ENCODE peak calls at places on chromosomes 16 and 17, in four cellular contexts. One of them, this sample, is unnamed.

GRCh38 chr17:45339646-45340605 is 23.1 kb upstream of the MAP3K14 start:
- DNase-seq in right atrium auricular region: no peak
- DNase-seq in cardiac muscle cell: no peak
- DNase-seq in hepatocyte: no peak
- DNase-seq in this sample: no peak

GRCh38 chr17:58391302-58391984 is 25.9 kb downstream of the RNF43 start:
- DNase-seq in cardiac muscle cell: peak; percentile 89
- DNase-seq in right atrium auricular region: no peak
- DNase-seq in hepatocyte: peak; percentile 91
- DNase-seq in this sample: peak; percentile 77

GRCh38 chr16:82229800-82230619 is 60.0 kb upstream of the MPHOSPH6 start:
- DNase-seq in cardiac muscle cell: peak; percentile 81
- DNase-seq in right atrium auricular region: peak; percentile 60
- DNase-seq in hepatocyte: peak; percentile 88
- DNase-seq in this sample: peak; percentile 60

GRCh38 chr16:19382084-19382801 is 35.4 kb upstream of the TMC5 start:
- DNase-seq in hepatocyte: peak; percentile 51
- DNase-seq in cardiac muscle cell: no peak
- DNase-seq in right atrium auricular region: no peak
- DNase-seq in this sample: no peak

GRCh38 chr17:46942441-46943217 is 19.7 kb downstream of the GOSR2 start:
- DNase-seq in hepatocyte: peak; percentile 85
- DNase-seq in cardiac muscle cell: peak; percentile 78
- DNase-seq in right atrium auricular region: peak; percentile 74
- DNase-seq in this sample: peak; percentile 73

GRCh38 chr17:56536766-56537165 is 56.7 kb upstream of the NOG start:
- DNase-seq in cardiac muscle cell: no peak
- DNase-seq in right atrium auricular region: no peak
- DNase-seq in hepatocyte: no peak
- DNase-seq in this sample: no peak

GRCh38 chr16:87392823-87393679 is 915 bp downstream of the MAP1LC3B start:
- DNase-seq in right atrium auricular region: no peak
- DNase-seq in cardiac muscle cell: peak; percentile 65
- DNase-seq in hepatocyte: peak; percentile 67
- DNase-seq in this sample: peak; percentile 38

GRCh38 chr17:1714488-1714979 is 4.4 kb upstream of the TLCD2 start:
- DNase-seq in hepatocyte: peak; percentile 99
- DNase-seq in cardiac muscle cell: peak; percentile 97
- DNase-seq in right atrium auricular region: peak; percentile 99
- DNase-seq in this sample: peak; percentile 95

GRCh38 chr17:68732301-68732749 is 131.2 kb upstream of the FAM20A start:
- DNase-seq in cardiac muscle cell: no peak
- DNase-seq in right atrium auricular region: no peak
- DNase-seq in hepatocyte: peak; percentile 27
- DNase-seq in this sample: no peak

GRCh38 chr17:72244494-72244893 is 123.7 kb downstream of the SOX9 start:
- DNase-seq in hepatocyte: no peak
- DNase-seq in cardiac muscle cell: no peak
- DNase-seq in right atrium auricular region: no peak
- DNase-seq in this sample: peak; percentile 17
- H3K27ac ChIP-seq in hepatocyte: no peak overlapping the region
- H3K27ac ChIP-seq in cardiac muscle cell: no peak overlapping the region
- H3K27ac ChIP-seq in right atrium auricular region: no peak overlapping the region
- H3K27ac ChIP-seq in this sample: no peak overlapping the region

GRCh38 chr16:3304370-3304769 is 860 bp downstream of the TIGD7 start:
- DNase-seq in hepatocyte: no peak
- DNase-seq in right atrium auricular region: no peak
- DNase-seq in cardiac muscle cell: no peak
- DNase-seq in this sample: no peak

GRCh38 chr16:3306078-3306477 is 781 bp downstream of the ZNF75A start:
- DNase-seq in right atrium auricular region: no peak
- DNase-seq in hepatocyte: no peak
- DNase-seq in cardiac muscle cell: no peak
- DNase-seq in this sample: no peak

DNA sequence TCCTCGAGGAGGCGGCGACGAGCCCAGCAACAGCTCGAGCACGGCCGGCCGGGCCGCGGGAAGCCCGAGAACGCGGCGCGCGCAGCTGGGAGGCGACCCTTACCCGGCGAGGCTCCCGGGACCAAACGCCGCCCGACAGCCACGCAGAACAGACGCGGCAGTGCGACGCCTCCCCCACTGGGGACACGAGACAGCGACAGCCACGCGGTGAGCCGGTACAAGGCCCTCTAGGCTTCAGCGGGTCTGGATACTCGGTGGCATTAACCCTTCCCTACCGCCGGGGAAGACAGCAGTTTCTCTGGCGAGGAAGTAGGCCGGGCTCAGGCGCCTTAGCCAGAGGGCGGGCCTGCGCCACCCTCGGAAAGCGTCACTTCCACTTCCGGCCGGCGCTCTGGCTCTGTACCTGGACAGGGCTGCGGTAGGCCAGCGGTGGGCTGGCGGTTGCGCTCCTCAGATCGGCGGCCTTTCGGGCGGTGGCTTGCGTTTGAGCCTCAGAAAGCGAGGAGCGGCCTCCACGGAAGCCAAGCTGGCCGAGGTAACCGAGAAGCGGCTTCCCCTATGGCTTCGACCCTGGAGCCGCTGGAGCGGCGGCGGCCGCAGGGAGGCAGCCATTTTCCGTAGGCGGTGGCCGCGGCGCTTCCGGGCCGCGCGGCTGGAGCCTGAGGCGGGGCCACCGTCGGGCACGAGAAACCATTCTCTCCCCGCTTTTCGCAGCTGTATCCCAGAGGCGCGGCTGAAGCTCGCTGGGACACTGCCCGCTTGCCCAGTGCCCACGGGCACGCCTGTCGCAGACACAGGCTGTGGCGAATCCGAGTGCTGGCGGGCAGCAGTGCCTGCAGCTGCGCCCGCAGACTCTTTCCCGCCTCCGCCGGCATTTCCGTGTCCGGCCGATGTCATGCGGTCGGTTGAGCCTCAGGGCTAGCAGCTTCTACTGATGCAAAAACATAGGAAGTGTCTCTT is at the start of the genes TIGD7 and ZNF75A:
- DNase-seq in cardiac muscle cell: peak; percentile 93
- DNase-seq in hepatocyte: peak; percentile 93
- DNase-seq in right atrium auricular region: peak; percentile 83
- DNase-seq in this sample: peak; percentile 84
- TF ChIP-seq CTCF in cardiac muscle cell: peak; percentile 22
- TF ChIP-seq CTCF in hepatocyte: no peak
- TF ChIP-seq CTCF in right atrium auricular region: no peak
- TF ChIP-seq CTCF in this sample: peak; percentile 15

GRCh38 chr16:10100829-10101228 is 81.4 kb downstream of the GRIN2A start:
- DNase-seq in cardiac muscle cell: no peak
- DNase-seq in hepatocyte: no peak
- DNase-seq in right atrium auricular region: no peak
- DNase-seq in this sample: no peak
- H3K27ac ChIP-seq in cardiac muscle cell: no peak overlapping the region
- H3K27ac ChIP-seq in hepatocyte: no peak overlapping the region
- H3K27ac ChIP-seq in right atrium auricular region: no peak overlapping the region
- H3K27ac ChIP-seq in this sample: no peak overlapping the region

GRCh38 chr16:12900599-12901203 is 697 bp upstream of the SHISA9 start:
- DNase-seq in right atrium auricular region: no peak
- DNase-seq in hepatocyte: no peak
- DNase-seq in cardiac muscle cell: no peak
- DNase-seq in this sample: no peak

GRCh38 chr16:12899529-12900168 is 1.7 kb upstream of the SHISA9 start:
- DNase-seq in hepatocyte: no peak
- DNase-seq in right atrium auricular region: no peak
- DNase-seq in cardiac muscle cell: no peak
- DNase-seq in this sample: peak; percentile 10

GRCh38 chr16:12893050-12893750 is 8.2 kb upstream of the SHISA9 start:
- DNase-seq in cardiac muscle cell: no peak
- DNase-seq in right atrium auricular region: no peak
- DNase-seq in hepatocyte: no peak
- DNase-seq in this sample: no peak

GRCh38 chr16:12898556-12898955 is 2.8 kb upstream of the SHISA9 start:
- DNase-seq in right atrium auricular region: no peak
- DNase-seq in hepatocyte: peak; percentile 27
- DNase-seq in cardiac muscle cell: no peak
- DNase-seq in this sample: no peak

DNA sequence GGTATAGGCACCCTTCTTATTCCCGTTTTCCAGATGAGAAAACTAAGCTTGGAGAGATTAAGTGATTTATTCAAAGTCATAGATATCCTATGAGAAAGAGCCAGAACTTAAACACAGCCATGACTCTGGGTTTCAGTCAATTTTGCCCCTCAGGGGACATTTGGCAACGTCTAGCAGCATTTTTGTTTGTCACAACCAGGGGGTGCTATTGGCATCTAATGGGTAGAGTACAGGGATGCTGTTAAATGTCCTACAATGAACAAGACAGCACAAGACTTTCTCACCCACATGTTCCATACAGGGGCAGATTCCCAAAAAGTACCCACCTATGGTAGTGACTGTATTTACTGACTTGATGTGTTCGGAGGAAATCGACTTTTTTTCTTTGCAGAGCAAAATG is 4.8 kb upstream of the SHISA9 start:
- DNase-seq in right atrium auricular region: no peak
- DNase-seq in cardiac muscle cell: peak; percentile 67
- DNase-seq in hepatocyte: peak; percentile 64
- DNase-seq in this sample: no peak
- TF ChIP-seq CTCF in right atrium auricular region: no peak
- TF ChIP-seq CTCF in cardiac muscle cell: no peak
- TF ChIP-seq CTCF in hepatocyte: peak; percentile 54
- TF ChIP-seq CTCF in this sample: peak; percentile 41

GRCh38 chr17:77419547-77420475 is 279.0 kb downstream of the SEC14L1 start:
- DNase-seq in cardiac muscle cell: peak; percentile 87
- DNase-seq in hepatocyte: no peak
- DNase-seq in right atrium auricular region: no peak
- DNase-seq in this sample: no peak

GRCh38 chr17:77422104-77422782 is 281.5 kb downstream of the SEC14L1 start:
- DNase-seq in cardiac muscle cell: no peak
- DNase-seq in right atrium auricular region: no peak
- DNase-seq in hepatocyte: no peak
- DNase-seq in this sample: peak; percentile 53

GRCh38 chr17:77421635-77421982 is 280.8 kb downstream of the SEC14L1 start:
- DNase-seq in cardiac muscle cell: no peak
- DNase-seq in right atrium auricular region: no peak
- DNase-seq in hepatocyte: no peak
- DNase-seq in this sample: no peak

GRCh38 chr17:77420476-77420803 is 279.7 kb downstream of the SEC14L1 start:
- DNase-seq in cardiac muscle cell: no peak
- DNase-seq in right atrium auricular region: no peak
- DNase-seq in hepatocyte: no peak
- DNase-seq in this sample: no peak

GRCh38 chr17:77420804-77421634 is 280.2 kb downstream of the SEC14L1 start:
- DNase-seq in hepatocyte: peak; percentile 74
- DNase-seq in right atrium auricular region: no peak
- DNase-seq in cardiac muscle cell: peak; percentile 49
- DNase-seq in this sample: peak; percentile 68
- H3K27ac ChIP-seq in hepatocyte: peak overlapping the region; percentile 86
- H3K27ac ChIP-seq in right atrium auricular region: peak overlapping the region; percentile 77
- H3K27ac ChIP-seq in cardiac muscle cell: peak overlapping the region; percentile 24
- H3K27ac ChIP-seq in this sample: peak overlapping the region; percentile 98

GRCh38 chr16:66115373-66115772 is 251.1 kb upstream of the CDH5 start:
- DNase-seq in cardiac muscle cell: no peak
- DNase-seq in hepatocyte: no peak
- DNase-seq in right atrium auricular region: no peak
- DNase-seq in this sample: no peak
- TF ChIP-seq CTCF in cardiac muscle cell: no peak
- TF ChIP-seq CTCF in hepatocyte: no peak
- TF ChIP-seq CTCF in right atrium auricular region: no peak
- TF ChIP-seq CTCF in this sample: no peak